ENCODE peak calls at places on chromosome 20, in five cellular contexts. One of them, this sample, is unnamed.

GRCh38 chr20:20712474-20713243 is at the start of gene RALGAPA2:
- DNase-seq in stimulated activated CD8-positive, alpha-beta memory T cell treated with anti-CD3 and anti-CD28 coated beads, Interleukin-15, amount 100 ng/mL, for 24 hours: peak; percentile 90
- DNase-seq in HepG2: peak; percentile 100
- DNase-seq in bronchial epithelial cell: peak; percentile 94
- DNase-seq in H9: peak; percentile 98
- DNase-seq in this sample: peak; percentile 98

GRCh38 chr20:49447364-49447763 is 35.1 kb downstream of the KCNB1 start:
- DNase-seq in bronchial epithelial cell: no peak
- DNase-seq in stimulated activated CD8-positive, alpha-beta memory T cell treated with anti-CD3 and anti-CD28 coated beads, Interleukin-15, amount 100 ng/mL, for 24 hours: no peak
- DNase-seq in H9: no peak
- DNase-seq in HepG2: no peak
- DNase-seq in this sample: no peak

GRCh38 chr20:58447733-58448391 is 58.8 kb downstream of the VAPB start:
- DNase-seq in stimulated activated CD8-positive, alpha-beta memory T cell treated with anti-CD3 and anti-CD28 coated beads, Interleukin-15, amount 100 ng/mL, for 24 hours: no peak
- DNase-seq in HepG2: peak; percentile 79
- DNase-seq in bronchial epithelial cell: peak; percentile 51
- DNase-seq in H9: peak; percentile 73
- DNase-seq in this sample: peak; percentile 63

GRCh38 chr20:47309806-47310426 is 46.6 kb downstream of the ZMYND8 start:
- DNase-seq in stimulated activated CD8-positive, alpha-beta memory T cell treated with anti-CD3 and anti-CD28 coated beads, Interleukin-15, amount 100 ng/mL, for 24 hours: no peak
- DNase-seq in HepG2: no peak
- DNase-seq in H9: no peak
- DNase-seq in bronchial epithelial cell: no peak
- DNase-seq in this sample: no peak

GRCh38 chr20:9066196-9066595 is 2.7 kb upstream of the PLCB4 start:
- DNase-seq in HepG2: no peak
- DNase-seq in H9: no peak
- DNase-seq in bronchial epithelial cell: peak; percentile 63
- DNase-seq in stimulated activated CD8-positive, alpha-beta memory T cell treated with anti-CD3 and anti-CD28 coated beads, Interleukin-15, amount 100 ng/mL, for 24 hours: no peak
- DNase-seq in this sample: peak; percentile 74

GRCh38 chr20:58923117-58923712 is 57.8 kb upstream of the NELFCD start:
- DNase-seq in HepG2: no peak
- DNase-seq in H9: no peak
- DNase-seq in stimulated activated CD8-positive, alpha-beta memory T cell treated with anti-CD3 and anti-CD28 coated beads, Interleukin-15, amount 100 ng/mL, for 24 hours: no peak
- DNase-seq in bronchial epithelial cell: no peak
- DNase-seq in this sample: peak; percentile 29

GRCh38 chr20:62754122-62754990 is 41.9 kb upstream of the MRGBP start:
- DNase-seq in HepG2: no peak
- DNase-seq in bronchial epithelial cell: peak; percentile 20
- DNase-seq in stimulated activated CD8-positive, alpha-beta memory T cell treated with anti-CD3 and anti-CD28 coated beads, Interleukin-15, amount 100 ng/mL, for 24 hours: no peak
- DNase-seq in H9: no peak
- DNase-seq in this sample: peak; percentile 47

GRCh38 chr20:62617711-62618483 is 24.4 kb upstream of the SLCO4A1 start:
- DNase-seq in bronchial epithelial cell: peak; percentile 20
- DNase-seq in HepG2: peak; percentile 35
- DNase-seq in H9: no peak
- DNase-seq in stimulated activated CD8-positive, alpha-beta memory T cell treated with anti-CD3 and anti-CD28 coated beads, Interleukin-15, amount 100 ng/mL, for 24 hours: no peak
- DNase-seq in this sample: peak; percentile 46

GRCh38 chr20:37706298-37706697 is 12.5 kb downstream of the CTNNBL1 start:
- DNase-seq in HepG2: no peak
- DNase-seq in stimulated activated CD8-positive, alpha-beta memory T cell treated with anti-CD3 and anti-CD28 coated beads, Interleukin-15, amount 100 ng/mL, for 24 hours: no peak
- DNase-seq in bronchial epithelial cell: no peak
- DNase-seq in H9: no peak
- DNase-seq in this sample: no peak

GRCh38 chr20:49480236-49480635 is 2.2 kb downstream of the KCNB1 start:
- DNase-seq in stimulated activated CD8-positive, alpha-beta memory T cell treated with anti-CD3 and anti-CD28 coated beads, Interleukin-15, amount 100 ng/mL, for 24 hours: no peak
- DNase-seq in HepG2: no peak
- DNase-seq in H9: no peak
- DNase-seq in bronchial epithelial cell: no peak
- DNase-seq in this sample: no peak

GRCh38 chr20:9400371-9401025 is 113.9 kb upstream of the LAMP5 start:
- DNase-seq in bronchial epithelial cell: no peak
- DNase-seq in stimulated activated CD8-positive, alpha-beta memory T cell treated with anti-CD3 and anti-CD28 coated beads, Interleukin-15, amount 100 ng/mL, for 24 hours: no peak
- DNase-seq in HepG2: no peak
- DNase-seq in H9: no peak
- DNase-seq in this sample: no peak

GRCh38 chr20:4038676-4039075 is 23.3 kb upstream of the RNF24 start:
- DNase-seq in stimulated activated CD8-positive, alpha-beta memory T cell treated with anti-CD3 and anti-CD28 coated beads, Interleukin-15, amount 100 ng/mL, for 24 hours: no peak
- DNase-seq in H9: no peak
- DNase-seq in bronchial epithelial cell: no peak
- DNase-seq in HepG2: no peak
- DNase-seq in this sample: no peak

GRCh38 chr20:13525225-13525940 is 113.3 kb downstream of the TASP1 start:
- DNase-seq in stimulated activated CD8-positive, alpha-beta memory T cell treated with anti-CD3 and anti-CD28 coated beads, Interleukin-15, amount 100 ng/mL, for 24 hours: no peak
- DNase-seq in bronchial epithelial cell: peak; percentile 97
- DNase-seq in HepG2: peak; percentile 68
- DNase-seq in H9: no peak
- DNase-seq in this sample: peak; percentile 96

GRCh38 chr20:44033873-44034272 is 119.2 kb downstream of the TOX2 start:
- DNase-seq in HepG2: no peak
- DNase-seq in H9: no peak
- DNase-seq in stimulated activated CD8-positive, alpha-beta memory T cell treated with anti-CD3 and anti-CD28 coated beads, Interleukin-15, amount 100 ng/mL, for 24 hours: no peak
- DNase-seq in bronchial epithelial cell: no peak
- DNase-seq in this sample: no peak

GRCh38 chr20:34124469-34125249 is 12.6 kb upstream of the EIF2S2 start:
- DNase-seq in H9: no peak
- DNase-seq in HepG2: no peak
- DNase-seq in bronchial epithelial cell: no peak
- DNase-seq in stimulated activated CD8-positive, alpha-beta memory T cell treated with anti-CD3 and anti-CD28 coated beads, Interleukin-15, amount 100 ng/mL, for 24 hours: no peak
- DNase-seq in this sample: no peak

GRCh38 chr20:21826946-21827345 is 121.5 kb downstream of the PAX1 start:
- DNase-seq in H9: peak; percentile 58
- DNase-seq in bronchial epithelial cell: no peak
- DNase-seq in HepG2: peak; percentile 34
- DNase-seq in stimulated activated CD8-positive, alpha-beta memory T cell treated with anti-CD3 and anti-CD28 coated beads, Interleukin-15, amount 100 ng/mL, for 24 hours: no peak
- DNase-seq in this sample: no peak

GRCh38 chr20:46354207-46354555 is 45.9 kb upstream of the CDH22 start:
- DNase-seq in bronchial epithelial cell: no peak
- DNase-seq in HepG2: no peak
- DNase-seq in H9: no peak
- DNase-seq in stimulated activated CD8-positive, alpha-beta memory T cell treated with anti-CD3 and anti-CD28 coated beads, Interleukin-15, amount 100 ng/mL, for 24 hours: no peak
- DNase-seq in this sample: no peak

GRCh38 chr20:10352934-10353866 is 80.8 kb downstream of the MKKS start:
- DNase-seq in bronchial epithelial cell: no peak
- DNase-seq in stimulated activated CD8-positive, alpha-beta memory T cell treated with anti-CD3 and anti-CD28 coated beads, Interleukin-15, amount 100 ng/mL, for 24 hours: no peak
- DNase-seq in H9: no peak
- DNase-seq in HepG2: peak; percentile 57
- DNase-seq in this sample: no peak

GRCh38 chr20:36035720-36036119 is 67.3 kb downstream of the CNBD2 start:
- DNase-seq in bronchial epithelial cell: peak; percentile 95
- DNase-seq in HepG2: no peak
- DNase-seq in H9: no peak
- DNase-seq in stimulated activated CD8-positive, alpha-beta memory T cell treated with anti-CD3 and anti-CD28 coated beads, Interleukin-15, amount 100 ng/mL, for 24 hours: no peak
- DNase-seq in this sample: peak; percentile 95

GRCh38 chr20:33842346-33842745 is 31.2 kb downstream of the CHMP4B start:
- DNase-seq in H9: no peak
- DNase-seq in bronchial epithelial cell: no peak
- DNase-seq in stimulated activated CD8-positive, alpha-beta memory T cell treated with anti-CD3 and anti-CD28 coated beads, Interleukin-15, amount 100 ng/mL, for 24 hours: no peak
- DNase-seq in HepG2: no peak
- DNase-seq in this sample: no peak

GRCh38 chr20:21102252-21102609 is 3.9 kb downstream of the LINC00237 start:
- DNase-seq in stimulated activated CD8-positive, alpha-beta memory T cell treated with anti-CD3 and anti-CD28 coated beads, Interleukin-15, amount 100 ng/mL, for 24 hours: no peak
- DNase-seq in HepG2: no peak
- DNase-seq in bronchial epithelial cell: no peak
- DNase-seq in H9: peak; percentile 57
- DNase-seq in this sample: no peak

GRCh38 chr20:57793421-57793820 is 83.6 kb upstream of the PMEPA1 start:
- DNase-seq in H9: no peak
- DNase-seq in stimulated activated CD8-positive, alpha-beta memory T cell treated with anti-CD3 and anti-CD28 coated beads, Interleukin-15, amount 100 ng/mL, for 24 hours: no peak
- DNase-seq in HepG2: no peak
- DNase-seq in bronchial epithelial cell: no peak
- DNase-seq in this sample: no peak

GRCh38 chr20:54353337-54353736 is 122.1 kb upstream of the DOK5 start:
- DNase-seq in stimulated activated CD8-positive, alpha-beta memory T cell treated with anti-CD3 and anti-CD28 coated beads, Interleukin-15, amount 100 ng/mL, for 24 hours: no peak
- DNase-seq in bronchial epithelial cell: no peak
- DNase-seq in HepG2: no peak
- DNase-seq in H9: no peak
- DNase-seq in this sample: no peak

GRCh38 chr20:1941226-1941625 is 46.0 kb downstream of the SIRPA start:
- DNase-seq in H9: no peak
- DNase-seq in HepG2: no peak
- DNase-seq in stimulated activated CD8-positive, alpha-beta memory T cell treated with anti-CD3 and anti-CD28 coated beads, Interleukin-15, amount 100 ng/mL, for 24 hours: no peak
- DNase-seq in bronchial epithelial cell: peak; percentile 98
- DNase-seq in this sample: peak; percentile 97

GRCh38 chr20:64151634-64152530 is 12.4 kb upstream of the MYT1 start:
- DNase-seq in bronchial epithelial cell: peak; percentile 95
- DNase-seq in H9: no peak
- DNase-seq in HepG2: peak; percentile 71
- DNase-seq in stimulated activated CD8-positive, alpha-beta memory T cell treated with anti-CD3 and anti-CD28 coated beads, Interleukin-15, amount 100 ng/mL, for 24 hours: no peak
- DNase-seq in this sample: peak; percentile 95